ENCODE peak calls at places on chromosome 19, in six cellular contexts. A, O, H, E, Z and V are unnamed samples. For H3K4me1 and H3K27me3, the result is how much of the 10 kb centered on the place peaks cover.

GRCh38 chr19:3404324-3405260 is 38.2 kb downstream of the NFIC start:
- DNase-seq in A (peak), O (peak), H (no peak), E (peak), Z (no peak), V (peak)

GRCh38 chr19:19860756-19861390 is 4.8 kb upstream of the ZNF253 start:
- DNase-seq in A (no peak), O (no peak), H (peak), E (peak), Z (no peak), V (no peak)

GRCh38 chr19:45780448-45781281 is 1.6 kb downstream of the DMPK start:
- DNase-seq in A (no peak), O (no peak), H (no peak), E (no peak), Z (no peak), V (no peak)

GRCh38 chr19:15679089-15679488 is 6.2 kb downstream of the CYP4F12 start:
- DNase-seq in A (no peak), O (no peak), H (no peak), E (no peak), Z (no peak), V (no peak)

GRCh38 chr19:7833225-7834156 is 3.5 kb downstream of the EVI5L start:
- DNase-seq in A (peak), O (peak), H (no peak), E (peak), Z (no peak), V (peak)

GRCh38 chr19:13100871-13101589 is 1.6 kb downstream of the LYL1 start:
- DNase-seq in A (no peak), O (no peak), H (no peak), E (no peak), Z (no peak), V (no peak)

GRCh38 chr19:32311371-32311770 is 34.0 kb upstream of the ZNF507 start:
- DNase-seq in A (no peak), O (no peak), H (no peak), E (peak), Z (no peak), V (no peak)

GRCh38 chr19:38213911-38214625 is 10.0 kb downstream of the DPF1 start:
- DNase-seq in A (no peak), O (no peak), H (peak), E (no peak), Z (peak), V (no peak)

GRCh38 chr19:52140077-52140710 is 456 bp upstream of the ZNF616 start:
- DNase-seq in A (no peak), O (no peak), H (no peak), E (no peak), Z (no peak), V (no peak)

GRCh38 chr19:38692458-38693379 is 45.3 kb downstream of the ACTN4 start:
- DNase-seq in A (no peak), O (no peak), H (no peak), E (no peak), Z (no peak), V (no peak)

GRCh38 chr19:10339380-10339960 is at the start of gene ICAM3:
- DNase-seq in A (no peak), O (peak), H (peak), E (no peak), Z (no peak), V (peak)

GRCh38 chr19:903266-903797 is 9.7 kb downstream of the R3HDM4 start:
- DNase-seq in A (no peak), O (no peak), H (no peak), E (no peak), Z (no peak), V (no peak)

GRCh38 chr19:39078436-39079200 is 5.5 kb upstream of the ACP7 start:
- DNase-seq in A (no peak), O (no peak), H (no peak), E (no peak), Z (no peak), V (no peak)

GRCh38 chr19:11408591-11408990 is 10.5 kb downstream of the RGL3 start:
- DNase-seq in A (no peak), O (no peak), H (no peak), E (no peak), Z (no peak), V (no peak)

DNA sequence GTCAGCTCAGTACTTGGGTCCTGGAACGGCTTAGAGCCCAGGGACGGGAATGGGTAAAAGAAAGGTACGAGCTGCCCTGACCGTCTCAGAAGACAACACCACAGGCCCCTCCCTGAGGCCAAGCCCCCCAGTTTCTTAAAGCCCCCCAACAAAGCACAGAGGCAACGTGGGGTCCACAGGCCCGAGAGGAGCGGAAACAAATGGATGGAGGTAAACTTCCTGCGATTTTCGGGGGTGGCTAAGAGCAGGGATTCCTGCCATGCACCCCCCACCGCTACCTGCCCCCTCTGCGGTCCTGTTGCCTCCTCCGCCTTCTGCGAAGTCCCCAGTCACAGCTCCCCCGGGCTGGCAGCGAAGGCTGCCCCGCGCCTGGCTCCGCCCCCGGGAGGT is 48.2 kb downstream of the PTPRS start:
- DNase-seq in A (no peak), O (peak), H (no peak), E (no peak), Z (no peak), V (no peak)
- H3K4me1 ChIP-seq in A (under half), O (half or more), H (under half), E (under half), Z (under half), V (under half)

DNA sequence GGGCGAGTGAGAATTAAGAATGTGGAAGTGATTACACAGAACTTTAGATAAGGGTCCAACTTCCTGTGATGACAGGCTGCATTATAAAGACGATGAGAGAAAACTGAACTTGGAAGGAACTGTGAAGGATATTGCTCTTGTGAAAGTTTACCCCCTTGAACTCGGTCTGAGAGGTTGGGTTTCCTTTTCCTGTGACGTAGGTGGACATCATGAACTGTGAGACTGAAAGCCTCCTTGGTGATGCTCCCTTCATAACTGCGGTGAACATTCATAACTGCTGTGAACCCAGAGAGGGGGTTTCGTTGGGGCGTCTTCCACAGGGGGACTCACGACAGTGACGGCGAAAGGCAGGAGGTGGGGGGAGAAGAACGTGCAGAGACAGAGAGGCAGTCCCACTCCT is 1.9 kb upstream of the FFAR2 start:
- DNase-seq in A (no peak), O (no peak), H (peak), E (no peak), Z (peak), V (no peak)
- H3K27me3 ChIP-seq in A (under half), O (under half), H (under half), E (under half), Z (under half), V (under half)

GRCh38 chr19:50202962-50203280 is 501 bp upstream of the MYH14 start:
- DNase-seq in A (no peak), O (no peak), H (no peak), E (no peak), Z (no peak), V (no peak)
- H3K27ac ChIP-seq in A (peak), O (no peak), H (no peak), E (no peak), Z (no peak), V (no peak)

DNA sequence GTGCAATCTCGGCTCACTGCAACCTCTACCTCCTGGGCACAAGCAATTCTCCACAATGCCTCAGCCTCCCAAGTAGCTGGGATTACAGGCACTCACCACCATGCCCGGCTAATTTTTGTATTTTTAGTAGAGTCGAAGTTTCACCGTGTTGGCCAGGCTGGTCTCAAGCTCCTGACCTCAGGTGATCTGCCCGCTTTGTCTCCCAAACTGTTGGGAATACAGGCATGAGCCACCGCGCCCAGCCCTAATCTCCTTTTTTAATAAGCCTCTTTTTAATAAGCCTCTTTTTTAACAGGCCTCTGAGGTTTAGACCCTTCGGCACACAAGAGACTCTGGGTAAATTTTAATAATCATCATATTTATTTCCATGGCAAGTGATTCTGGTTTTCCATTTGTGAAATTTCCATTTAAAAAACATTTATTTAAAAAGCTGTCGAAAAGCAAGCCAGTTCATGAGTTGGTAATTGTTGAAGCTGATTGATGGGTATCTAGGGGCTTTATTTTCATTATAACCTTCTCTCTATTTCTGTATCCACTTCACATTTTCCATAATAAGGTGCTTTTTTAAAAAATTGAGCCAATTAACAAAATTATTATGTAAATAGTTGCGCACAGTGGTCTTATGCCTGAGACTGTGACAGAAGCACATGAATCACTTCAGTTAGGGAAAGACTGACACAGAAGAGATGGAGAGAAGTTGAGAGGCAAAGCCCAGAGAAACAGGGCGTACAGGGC is 11.8 kb downstream of the POU2F2 start:
- DNase-seq in A (no peak), O (no peak), H (no peak), E (no peak), Z (no peak), V (no peak)
- H3K4me1 ChIP-seq in A (under half), O (under half), H (under half), E (under half), Z (under half), V (under half)

GRCh38 chr19:48452656-48453480 is 2.5 kb upstream of the KCNJ14 start:
- DNase-seq in A (no peak), O (no peak), H (no peak), E (no peak), Z (no peak), V (no peak)
- H3K27me3 ChIP-seq in A (under half), O (under half), H (under half), E (under half), Z (under half), V (under half)

DNA sequence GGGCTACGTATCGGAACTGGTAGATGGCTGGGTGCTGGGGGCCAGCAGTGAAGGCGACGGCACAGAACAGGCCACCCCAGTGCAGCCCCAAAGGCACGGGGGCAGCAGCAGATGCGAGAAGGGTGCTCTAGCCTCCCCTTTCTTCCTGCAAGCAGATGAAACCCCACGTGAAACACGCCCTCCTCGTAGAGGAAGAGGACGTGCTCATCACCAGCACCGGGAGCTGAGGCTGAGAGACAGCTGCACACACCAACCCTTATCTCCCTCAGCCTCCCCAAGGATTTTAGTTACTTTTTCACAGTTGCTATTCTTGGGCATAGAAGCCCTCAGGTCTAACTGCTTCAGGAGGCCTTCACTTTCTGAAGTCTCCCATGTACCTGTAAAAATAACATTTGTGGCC is 11.9 kb downstream of the ZNF787 start:
- DNase-seq in A (no peak), O (no peak), H (no peak), E (no peak), Z (no peak), V (no peak)
- H3K27ac ChIP-seq in A (peak), O (peak), H (no peak), E (peak), Z (no peak), V (no peak)

GRCh38 chr19:54380897-54381296 is 16.2 kb upstream of the LAIR1 start:
- DNase-seq in A (no peak), O (no peak), H (no peak), E (no peak), Z (no peak), V (no peak)

GRCh38 chr19:54373781-54374266 is 9.1 kb upstream of the LAIR1 start:
- DNase-seq in A (no peak), O (no peak), H (no peak), E (peak), Z (no peak), V (no peak)

GRCh38 chr19:54379187-54379678 is 14.5 kb upstream of the LAIR1 start:
- DNase-seq in A (no peak), O (no peak), H (no peak), E (no peak), Z (no peak), V (no peak)

GRCh38 chr19:54376610-54377009 is 11.9 kb upstream of the LAIR1 start:
- DNase-seq in A (no peak), O (no peak), H (no peak), E (no peak), Z (no peak), V (no peak)
- H3K4me1 ChIP-seq in A (under half), O (under half), H (half or more), E (under half), Z (under half), V (under half)

DNA sequence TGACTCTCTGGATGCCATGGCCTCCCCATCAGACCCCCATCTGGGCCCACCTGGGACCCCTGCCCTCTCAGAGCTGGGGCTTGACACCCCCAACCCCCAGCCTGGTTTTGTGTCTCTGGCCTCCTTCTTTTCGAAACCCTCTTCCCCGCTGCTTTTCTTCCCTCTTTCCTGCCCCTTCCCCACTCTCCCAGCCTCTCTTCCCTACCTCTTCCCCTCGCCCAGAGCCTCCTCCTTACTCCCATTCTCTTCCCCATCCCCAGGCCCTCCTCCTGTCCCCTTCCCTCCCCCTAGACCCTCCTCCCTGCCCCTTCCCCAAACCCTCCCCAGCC is 2.1 kb downstream of the TNFSF9 start:
- DNase-seq in A (no peak), O (no peak), H (no peak), E (no peak), Z (no peak), V (no peak)
- H3K27me3 ChIP-seq in A (under half), O (under half), H (under half), E (under half), Z (under half), V (under half)

GRCh38 chr19:44755219-44755618 is 6.7 kb downstream of the BCL3 start:
- DNase-seq in A (no peak), O (no peak), H (no peak), E (no peak), Z (no peak), V (no peak)
- H3K27ac ChIP-seq in A (peak), O (peak), H (peak), E (peak), Z (peak), V (peak)

DNA sequence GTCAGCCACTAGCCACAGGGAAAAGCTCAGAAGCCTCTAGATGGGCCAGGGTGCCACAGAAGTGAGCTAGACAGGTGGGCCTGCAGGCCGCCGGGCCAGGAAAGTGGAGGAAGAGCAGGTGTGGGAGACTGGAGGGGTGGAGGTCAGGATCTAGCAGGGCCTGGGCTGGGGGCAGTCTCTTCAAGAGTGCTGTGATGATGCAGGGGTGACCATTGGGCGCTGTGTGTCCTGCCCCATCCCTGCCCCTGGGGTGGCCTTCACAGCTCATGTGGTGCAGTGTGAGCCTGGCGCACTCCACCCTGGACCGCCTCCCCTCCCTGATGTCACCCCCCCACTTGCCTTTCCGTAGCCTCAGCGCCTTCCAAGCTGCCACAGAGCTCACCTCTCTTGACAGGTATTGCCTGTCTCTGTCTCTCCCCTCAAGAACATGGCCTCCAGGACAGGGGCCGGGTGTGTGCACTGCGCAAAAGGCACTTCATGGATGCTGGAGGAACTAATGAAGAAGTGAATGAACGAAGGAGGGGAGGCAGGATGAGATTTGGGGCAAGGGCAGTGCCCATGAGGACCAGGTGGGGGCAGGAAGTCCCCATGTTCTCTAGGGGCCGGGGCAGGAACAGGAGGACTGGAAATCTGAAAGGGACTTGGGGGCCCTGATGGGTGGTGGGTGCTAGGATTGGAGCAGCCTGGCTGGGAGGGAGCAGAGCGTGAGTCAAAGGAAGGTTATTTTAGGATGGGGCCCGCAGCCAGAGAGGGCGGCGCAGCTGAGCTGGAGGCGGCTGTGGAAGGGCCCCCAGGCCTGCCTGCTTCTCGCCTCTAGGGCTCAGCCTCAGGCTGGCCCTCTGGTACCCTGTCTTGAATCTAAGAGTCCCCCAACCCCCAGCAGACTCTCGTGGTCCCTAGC is 6.6 kb downstream of the SSBP4 start:
- DNase-seq in A (no peak), O (no peak), H (no peak), E (peak), Z (no peak), V (peak)
- H3K4me1 ChIP-seq in A (under half), O (half or more), H (half or more), E (under half), Z (half or more), V (half or more)